ENCODE peak calls at places on chromosomes 13 and 19, in seven cellular contexts. C, K, E, Q, M, N and O are unnamed samples. For H3K4me1, the result is how much of the 10 kb centered on the place peaks cover.

GRCh38 chr13:27375686-27376326 is 48.6 kb upstream of the GTF3A start:
- DNase-seq in C (peak), K (peak), E (peak), Q (peak), M (peak), N (peak), O (no peak)

GRCh38 chr19:4064073-4064550 is 2.6 kb downstream of the ZBTB7A start:
- DNase-seq in C (peak), K (peak), E (no peak), Q (no peak), M (no peak), N (no peak), O (no peak)

GRCh38 chr13:50366488-50367174 is 351.4 kb downstream of the KCNRG start:
- DNase-seq in C (no peak), K (no peak), E (no peak), Q (no peak), M (no peak), N (no peak), O (no peak)

GRCh38 chr13:72850959-72851677 is 69.2 kb downstream of the PIBF1 start:
- DNase-seq in C (no peak), K (peak), E (peak), Q (peak), M (no peak), N (no peak), O (no peak)

GRCh38 chr19:23521471-23521870 is 126.2 kb upstream of the ZNF91 start:
- DNase-seq in C (no peak), K (no peak), E (no peak), Q (no peak), M (no peak), N (no peak), O (no peak)

GRCh38 chr13:75445717-75446529 is 36.0 kb downstream of the TBC1D4 start:
- DNase-seq in C (no peak), K (no peak), E (no peak), Q (no peak), M (no peak), N (no peak), O (no peak)

GRCh38 chr13:64704121-64704520 is 2526.0 kb downstream of the PCDH9 start:
- DNase-seq in C (no peak), K (no peak), E (no peak), Q (no peak), M (no peak), N (no peak), O (no peak)

GRCh38 chr19:364496-365287 is 20.1 kb upstream of the MIER2 start:
- DNase-seq in C (peak), K (no peak), E (no peak), Q (no peak), M (no peak), N (no peak), O (no peak)

GRCh38 chr13:40439928-40440327 is 226.5 kb downstream of the FOXO1 start:
- DNase-seq in C (no peak), K (no peak), E (peak), Q (no peak), M (peak), N (no peak), O (no peak)

GRCh38 chr13:99809931-99810330 is 161.6 kb downstream of the ZIC5 start:
- DNase-seq in C (no peak), K (no peak), E (no peak), Q (no peak), M (no peak), N (no peak), O (no peak)

GRCh38 chr19:51168571-51169282 is 26.6 kb downstream of the SIGLEC7 start:
- DNase-seq in C (no peak), K (no peak), E (no peak), Q (no peak), M (no peak), N (no peak), O (no peak)

GRCh38 chr19:45636902-45637301 is 2.3 kb downstream of the EML2 start:
- DNase-seq in C (no peak), K (no peak), E (no peak), Q (no peak), M (no peak), N (no peak), O (no peak)

GRCh38 chr19:46990998-46991676 is 28.5 kb upstream of the NPAS1 start:
- DNase-seq in C (peak), K (peak), E (peak), Q (peak), M (peak), N (peak), O (peak)

GRCh38 chr19:6736917-6737283 is 480 bp downstream of the GPR108 start:
- DNase-seq in C (no peak), K (no peak), E (no peak), Q (no peak), M (no peak), N (no peak), O (no peak)

GRCh38 chr13:52371736-52372247 is 34.2 kb downstream of the THSD1 start:
- DNase-seq in C (peak), K (no peak), E (no peak), Q (no peak), M (no peak), N (peak), O (no peak)

GRCh38 chr13:99605417-99606321 is 104.4 kb downstream of the TM9SF2 start:
- DNase-seq in C (peak), K (peak), E (peak), Q (peak), M (peak), N (peak), O (no peak)

GRCh38 chr13:99998261-99998660 is 16.7 kb downstream of the ZIC2 start:
- DNase-seq in C (peak), K (no peak), E (no peak), Q (no peak), M (no peak), N (no peak), O (no peak)

GRCh38 chr19:14002571-14003278 is 3.4 kb downstream of the RFX1 start:
- DNase-seq in C (peak), K (no peak), E (no peak), Q (no peak), M (peak), N (no peak), O (no peak)

GRCh38 chr19:8451885-8452284 is 7.1 kb downstream of the HNRNPM start:
- DNase-seq in C (peak), K (no peak), E (no peak), Q (no peak), M (no peak), N (peak), O (peak)

GRCh38 chr19:5968431-5969373 is 9.2 kb downstream of the RANBP3 start:
- DNase-seq in C (peak), K (no peak), E (no peak), Q (peak), M (no peak), N (peak), O (peak)

GRCh38 chr13:75904012-75904411 is 267.9 kb downstream of the LMO7 start:
- DNase-seq in C (no peak), K (no peak), E (no peak), Q (no peak), M (no peak), N (peak), O (no peak)

GRCh38 chr13:71864094-71864980 is 2.7 kb downstream of the DACH1 start:
- DNase-seq in C (peak), K (peak), E (peak), Q (peak), M (peak), N (peak), O (no peak)

GRCh38 chr13:40535345-40535836 is 131.1 kb downstream of the FOXO1 start:
- DNase-seq in C (no peak), K (no peak), E (no peak), Q (no peak), M (no peak), N (no peak), O (no peak)

GRCh38 chr13:73404581-73404980 is 345.8 kb downstream of the KLF5 start:
- DNase-seq in C (no peak), K (no peak), E (no peak), Q (no peak), M (no peak), N (no peak), O (no peak)

GRCh38 chr13:60617863-60618733 is 221.1 kb downstream of the TDRD3 start:
- DNase-seq in C (no peak), K (no peak), E (no peak), Q (peak), M (no peak), N (peak), O (no peak)

GRCh38 chr19:40588926-40589569 is 12.1 kb upstream of the LTBP4 start:
- DNase-seq in C (peak), K (no peak), E (no peak), Q (no peak), M (no peak), N (no peak), O (no peak)

GRCh38 chr13:73321039-73321438 is 262.2 kb downstream of the KLF5 start:
- DNase-seq in C (no peak), K (no peak), E (no peak), Q (no peak), M (no peak), N (no peak), O (no peak)

GRCh38 chr13:107124730-107125129 is 556.8 kb upstream of the ARGLU1 start:
- DNase-seq in C (no peak), K (no peak), E (no peak), Q (no peak), M (no peak), N (no peak), O (no peak)

GRCh38 chr19:7947939-7948338 is 4.5 kb upstream of the TIMM44 start:
- DNase-seq in C (no peak), K (no peak), E (no peak), Q (no peak), M (no peak), N (no peak), O (peak)

GRCh38 chr19:34316741-34317241 is 48.2 kb upstream of the GPI start:
- DNase-seq in C (peak), K (no peak), E (no peak), Q (no peak), M (no peak), N (no peak), O (no peak)

GRCh38 chr13:44120814-44121505 is 241.3 kb downstream of the LACC1 start:
- DNase-seq in C (no peak), K (no peak), E (no peak), Q (no peak), M (no peak), N (no peak), O (no peak)

GRCh38 chr13:55569082-55569481 is 1571.6 kb upstream of the PRR20A start:
- DNase-seq in C (no peak), K (no peak), E (no peak), Q (no peak), M (no peak), N (no peak), O (no peak)

GRCh38 chr13:44301639-44302015 is 72.0 kb upstream of the SERP2 start:
- DNase-seq in C (no peak), K (no peak), E (no peak), Q (no peak), M (no peak), N (no peak), O (no peak)

GRCh38 chr13:59356607-59357006 is 807.1 kb downstream of the DIAPH3 start:
- DNase-seq in C (no peak), K (no peak), E (peak), Q (no peak), M (peak), N (no peak), O (no peak)

GRCh38 chr13:23561261-23561660 is 9.0 kb upstream of the TNFRSF19 start:
- DNase-seq in C (no peak), K (no peak), E (no peak), Q (no peak), M (no peak), N (no peak), O (no peak)

GRCh38 chr19:1698636-1699035 is 46.2 kb upstream of the TCF3 start:
- DNase-seq in C (no peak), K (no peak), E (no peak), Q (no peak), M (no peak), N (no peak), O (no peak)
- H3K4me1 ChIP-seq in C (under half), K (under half), E (under half), Q (under half), M (under half), N (under half), O (under half)

GRCh38 chr13:98506343-98507059 is 70.4 kb downstream of the STK24 start:
- DNase-seq in C (no peak), K (no peak), E (peak), Q (no peak), M (no peak), N (no peak), O (no peak)
- H3K4me1 ChIP-seq in C (half or more), K (under half), E (under half), Q (under half), M (under half), N (under half), O (under half)

GRCh38 chr19:16445238-16446107 is 26.3 kb downstream of the EPS15L1 start:
- DNase-seq in C (peak), K (no peak), E (no peak), Q (no peak), M (peak), N (no peak), O (no peak)
- H3K4me1 ChIP-seq in C (under half), K (under half), E (under half), Q (under half), M (under half), N (under half), O (under half)

GRCh38 chr19:52741951-52742485 is 7.2 kb upstream of the ZNF611 start:
- DNase-seq in C (no peak), K (no peak), E (no peak), Q (no peak), M (no peak), N (peak), O (no peak)

GRCh38 chr19:52742516-52742915 is 7.7 kb upstream of the ZNF611 start:
- DNase-seq in C (no peak), K (no peak), E (no peak), Q (no peak), M (no peak), N (no peak), O (no peak)

GRCh38 chr19:52735734-52736133 is 890 bp upstream of the ZNF611 start:
- DNase-seq in C (peak), K (peak), E (peak), Q (peak), M (peak), N (peak), O (no peak)

GRCh38 chr19:52734893-52735661 is at the start of gene ZNF611:
- DNase-seq in C (peak), K (peak), E (peak), Q (peak), M (peak), N (peak), O (peak)

DNA sequence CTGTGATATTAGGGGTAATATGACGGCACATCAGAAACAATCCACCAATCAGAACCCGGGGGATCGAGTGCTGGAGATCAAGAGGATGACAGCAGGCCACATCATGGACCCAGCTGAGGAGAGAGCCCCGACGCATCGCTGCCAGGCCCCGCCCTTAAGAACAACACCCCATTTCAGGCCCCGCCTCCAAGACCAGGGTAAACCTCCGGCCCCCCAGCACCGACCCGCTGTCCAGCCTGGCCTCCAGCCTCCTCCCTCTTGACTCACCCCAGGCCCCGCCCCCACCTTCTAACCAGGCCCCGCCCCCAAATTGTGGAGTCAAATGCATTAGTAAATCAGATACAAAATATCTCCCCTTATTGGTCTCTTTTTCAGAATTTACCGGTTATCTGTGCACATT is 4.7 kb upstream of the ZNF611 start:
- DNase-seq in C (peak), K (no peak), E (no peak), Q (peak), M (no peak), N (no peak), O (no peak)
- H3K4me1 ChIP-seq in C (under half), K (under half), E (under half), Q (under half), M (under half), N (under half), O (under half)

GRCh38 chr19:49420227-49420626 is 3.0 kb downstream of the PTH2 start:
- DNase-seq in C (peak), K (no peak), E (no peak), Q (no peak), M (no peak), N (no peak), O (no peak)

GRCh38 chr19:49422407-49423277 is 599 bp downstream of the PTH2 start:
- DNase-seq in C (peak), K (peak), E (no peak), Q (peak), M (peak), N (peak), O (peak)

GRCh38 chr19:49423278-49423984 is at the start of gene PTH2:
- DNase-seq in C (peak), K (no peak), E (no peak), Q (no peak), M (no peak), N (no peak), O (no peak)

GRCh38 chr19:49421039-49421877 is 2.0 kb downstream of the PTH2 start:
- DNase-seq in C (peak), K (peak), E (peak), Q (peak), M (peak), N (peak), O (no peak)

GRCh38 chr19:49421878-49422202 is 1.4 kb downstream of the PTH2 start:
- DNase-seq in C (peak), K (no peak), E (no peak), Q (no peak), M (no peak), N (no peak), O (no peak)
- H3K4me1 ChIP-seq in C (under half), K (under half), E (under half), Q (under half), M (under half), N (under half), O (under half)

DNA sequence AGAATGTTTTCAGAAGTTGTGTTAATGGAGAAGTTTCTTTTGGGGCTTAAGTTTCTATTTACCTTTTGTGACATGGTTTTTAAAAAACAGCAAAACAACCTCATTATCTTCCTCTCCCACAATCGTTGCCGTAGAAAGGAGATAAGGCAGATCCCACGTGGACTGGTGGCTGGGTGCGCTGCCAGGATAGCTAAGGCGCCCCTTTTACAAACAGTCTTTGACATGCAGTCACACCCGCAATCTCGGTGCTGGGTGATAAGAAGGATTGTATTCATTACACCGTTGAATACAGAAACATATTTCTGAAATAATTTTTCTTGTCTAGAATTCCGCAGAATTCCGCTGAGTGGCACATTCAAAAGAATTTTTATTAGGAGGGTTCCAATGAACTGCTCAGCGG is 271.1 kb downstream of the UQCRFS1 start:
- DNase-seq in C (no peak), K (no peak), E (no peak), Q (no peak), M (no peak), N (no peak), O (no peak)
- H3K4me1 ChIP-seq in C (under half), K (under half), E (under half), Q (under half), M (under half), N (under half), O (under half)

DNA sequence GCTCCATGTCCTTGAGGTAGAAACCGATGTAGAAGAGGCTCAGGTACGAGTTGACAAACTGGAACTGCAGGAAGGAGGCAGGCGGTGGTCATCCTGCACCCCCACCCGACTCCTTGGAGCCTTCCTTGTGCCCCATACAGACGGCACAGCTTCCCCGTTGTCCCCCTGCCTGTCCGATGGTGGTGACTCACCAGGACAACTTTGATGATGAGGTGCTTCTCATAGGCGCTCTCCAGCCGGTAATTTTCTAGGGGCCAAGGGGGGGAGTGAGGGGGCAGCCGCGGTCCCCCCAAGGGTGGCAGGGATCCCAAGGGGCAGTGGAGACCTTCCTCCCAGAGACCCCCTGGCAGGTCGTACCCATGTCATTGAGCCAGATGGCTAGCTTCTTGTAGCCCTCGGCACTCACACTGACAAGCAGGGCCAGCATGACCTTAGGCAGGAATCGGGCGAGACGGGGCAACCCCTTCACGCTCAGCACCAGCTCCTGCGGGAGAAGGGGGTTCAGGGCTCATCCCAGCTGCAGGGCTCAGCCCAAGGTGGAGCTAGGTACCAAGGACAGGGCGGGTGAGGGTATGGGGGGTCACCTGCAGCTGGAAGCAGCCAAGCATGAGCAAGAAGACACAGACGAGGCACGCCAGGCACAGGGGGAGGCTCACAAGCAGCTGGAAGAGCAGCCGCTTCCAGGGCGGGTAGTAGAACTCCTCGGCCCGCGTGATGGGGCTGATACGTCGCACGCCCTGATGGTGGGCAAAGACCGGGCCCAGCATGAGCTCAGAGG is 4.7 kb downstream of the ANO8 start:
- DNase-seq in C (peak), K (no peak), E (no peak), Q (no peak), M (no peak), N (no peak), O (no peak)
- H3K4me1 ChIP-seq in C (under half), K (under half), E (under half), Q (under half), M (under half), N (under half), O (under half)

GRCh38 chr13:80850771-80851170 is 509.8 kb upstream of the SPRY2 start:
- DNase-seq in C (no peak), K (no peak), E (no peak), Q (peak), M (no peak), N (peak), O (no peak)
- H3K4me1 ChIP-seq in C (under half), K (under half), E (under half), Q (under half), M (under half), N (under half), O (under half)